ENCODE peak calls at places on chromosomes 13 and 19, in five cellular contexts. X, I, N, H and A are unnamed samples.

GRCh38 chr13:96214804-96215445 is 125.0 kb downstream of the HS6ST3 start:
- DNase-seq in X (no peak), I (no peak), N (no peak), H (no peak), A (no peak)

GRCh38 chr13:106610511-106610910 is 42.6 kb upstream of the ARGLU1 start:
- DNase-seq in X (no peak), I (no peak), N (no peak), H (no peak), A (peak; percentile 38)

GRCh38 chr19:51127032-51127431 is 2.3 kb downstream of the SIGLEC9 start:
- DNase-seq in X (no peak), I (no peak), N (no peak), H (no peak), A (no peak)

GRCh38 chr13:109665781-109666249 is 120.6 kb downstream of the IRS2 start:
- DNase-seq in X (no peak), I (no peak), N (no peak), H (no peak), A (no peak)

GRCh38 chr13:42569576-42570344 is 4.2 kb upstream of the TNFSF11 start:
- DNase-seq in X (no peak), I (no peak), N (no peak), H (no peak), A (no peak)

GRCh38 chr13:108176685-108177274 is 38.6 kb downstream of the LIG4 start:
- DNase-seq in X (no peak), I (no peak), N (no peak), H (no peak), A (no peak)

GRCh38 chr19:48560095-48560530 is 8.1 kb downstream of the SULT2B1 start:
- DNase-seq in X (no peak), I (no peak), N (no peak), H (no peak), A (no peak)

GRCh38 chr13:103965506-103966243 is 899.5 kb upstream of the SLC10A2 start:
- DNase-seq in X (no peak), I (no peak), N (no peak), H (no peak), A (no peak)

GRCh38 chr19:38264486-38265212 is at the start of gene SPINT2:
- DNase-seq in X (no peak), I (peak; percentile 55), N (no peak), H (peak; percentile 80), A (peak; percentile 73)

GRCh38 chr19:11423164-11423803 is 4.2 kb upstream of the RGL3 start:
- DNase-seq in X (no peak), I (no peak), N (no peak), H (no peak), A (no peak)
- H3K4me1 ChIP-seq in X (peaks cover 18% of the 10 kb centered on the region), I (no peaks in the 10 kb centered on the region), N (peaks cover 44% of the 10 kb centered on the region), H (no peaks in the 10 kb centered on the region), A (peaks cover 22% of the 10 kb centered on the region)

GRCh38 chr19:1166872-1167573 is 7.0 kb downstream of the SBNO2 start:
- DNase-seq in X (peak; percentile 39), I (peak; percentile 53), N (no peak), H (peak; percentile 73), A (no peak)
- H3K27ac ChIP-seq in X (no peak overlapping the region), I (no peak overlapping the region), N (no peak overlapping the region), H (no peak overlapping the region), A (no peak overlapping the region)

GRCh38 chr19:16659464-16659831 is 496 bp downstream of the SMIM7 start:
- DNase-seq in X (no peak), I (no peak), N (no peak), H (no peak), A (no peak)

GRCh38 chr19:16661480-16662034 is 618 bp downstream of the TMEM38A start:
- DNase-seq in X (peak; percentile 38), I (peak; percentile 88), N (peak; percentile 23), H (peak; percentile 82), A (no peak)

GRCh38 chr19:16657384-16657783 is 2.6 kb downstream of the SMIM7 start:
- DNase-seq in X (no peak), I (no peak), N (no peak), H (no peak), A (no peak)

GRCh38 chr19:16660763-16661479 is at the start of gene TMEM38A:
- DNase-seq in X (peak; percentile 69), I (peak; percentile 86), N (no peak), H (peak; percentile 80), A (no peak)

DNA sequence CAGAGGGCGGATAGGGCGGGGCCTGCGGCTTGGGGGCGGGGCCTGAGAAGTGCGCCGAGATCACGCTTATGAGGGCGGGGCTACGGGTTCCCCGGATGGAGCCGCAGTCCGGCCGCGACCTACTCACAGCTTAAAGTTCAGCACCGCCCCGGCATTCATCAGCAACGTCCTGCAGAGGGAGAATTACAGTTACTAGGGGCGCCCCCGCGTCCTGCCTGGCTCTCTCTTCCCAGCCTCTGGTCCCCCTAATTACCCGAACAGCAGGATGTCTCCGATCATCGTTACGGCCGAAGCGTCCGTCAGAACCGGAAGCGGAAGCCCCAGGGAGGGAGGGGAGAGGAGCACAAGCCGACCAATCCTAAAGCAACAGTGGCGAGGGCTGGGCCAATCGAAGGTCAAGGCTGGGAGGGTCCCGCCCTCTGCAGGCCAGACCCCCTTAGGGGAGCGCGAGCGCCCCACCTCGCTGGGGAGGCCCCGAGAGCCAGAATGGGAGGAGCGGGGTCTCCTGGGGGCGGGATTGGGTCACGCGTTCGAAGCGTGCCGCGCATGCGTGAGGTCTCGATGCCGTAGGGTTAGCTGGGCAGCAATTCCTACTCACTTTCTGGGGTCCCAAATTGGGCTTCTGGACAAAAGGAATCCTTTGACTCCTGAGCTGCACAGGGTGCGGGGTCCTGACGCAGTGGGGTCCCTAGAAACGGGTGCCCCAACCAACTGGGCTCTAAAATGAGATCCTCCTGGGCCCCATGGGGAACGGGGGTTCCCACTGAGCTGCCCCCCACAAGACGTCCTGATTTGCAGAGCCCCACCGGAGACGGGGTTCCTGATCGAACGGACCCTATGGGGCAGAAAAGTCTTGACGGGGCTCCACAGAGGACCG is at the start of gene SMIM7:
- DNase-seq in X (peak; percentile 98), I (peak; percentile 100), N (peak; percentile 90), H (peak; percentile 99), A (peak; percentile 89)
- H3K4me1 ChIP-seq in X (peaks cover 18% of the 10 kb centered on the region), I (peaks cover 42% of the 10 kb centered on the region), N (peaks cover 39% of the 10 kb centered on the region), H (no peaks in the 10 kb centered on the region), A (peaks cover 10% of the 10 kb centered on the region)

DNA sequence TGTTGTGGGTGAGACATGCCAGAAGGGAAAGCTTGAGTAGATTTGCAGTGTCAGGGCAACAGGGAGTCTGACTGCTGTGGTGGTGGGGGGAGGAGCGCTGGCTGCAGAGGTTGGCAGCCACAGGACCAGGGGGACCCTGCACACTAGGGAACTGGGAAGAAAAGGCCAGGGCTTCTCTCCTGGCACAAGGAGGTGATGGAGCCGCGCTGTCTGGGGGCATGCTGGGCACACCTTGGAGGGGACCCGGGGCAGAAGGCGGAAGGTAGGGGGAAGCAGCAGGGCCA is 13.9 kb upstream of the EPHX3 start:
- DNase-seq in X (no peak), I (no peak), N (no peak), H (no peak), A (no peak)
- H3K27ac ChIP-seq in X (peak overlapping the region; percentile 31), I (peak overlapping the region; percentile 41), N (peak overlapping the region; percentile 100), H (peak overlapping the region; percentile 59), A (no peak overlapping the region)

GRCh38 chr13:32318072-32318471 is 2.8 kb downstream of the BRCA2 start:
- DNase-seq in X (no peak), I (no peak), N (no peak), H (no peak), A (no peak)

GRCh38 chr13:32316030-32316344 is 679 bp downstream of the BRCA2 start:
- DNase-seq in X (no peak), I (peak; percentile 49), N (no peak), H (no peak), A (no peak)

GRCh38 chr13:32323912-32324311 is 8.6 kb downstream of the BRCA2 start:
- DNase-seq in X (no peak), I (no peak), N (no peak), H (no peak), A (no peak)

GRCh38 chr13:32316476-32316875 is 1.2 kb downstream of the BRCA2 start:
- DNase-seq in X (no peak), I (no peak), N (no peak), H (no peak), A (no peak)

GRCh38 chr13:32320528-32320927 is 5.2 kb downstream of the BRCA2 start:
- DNase-seq in X (no peak), I (no peak), N (no peak), H (no peak), A (no peak)
- H3K4me1 ChIP-seq in X (no peaks in the 10 kb centered on the region), I (no peaks in the 10 kb centered on the region), N (peaks cover 22% of the 10 kb centered on the region), H (peaks cover 2% of the 10 kb centered on the region), A (peaks cover 18% of the 10 kb centered on the region)

DNA sequence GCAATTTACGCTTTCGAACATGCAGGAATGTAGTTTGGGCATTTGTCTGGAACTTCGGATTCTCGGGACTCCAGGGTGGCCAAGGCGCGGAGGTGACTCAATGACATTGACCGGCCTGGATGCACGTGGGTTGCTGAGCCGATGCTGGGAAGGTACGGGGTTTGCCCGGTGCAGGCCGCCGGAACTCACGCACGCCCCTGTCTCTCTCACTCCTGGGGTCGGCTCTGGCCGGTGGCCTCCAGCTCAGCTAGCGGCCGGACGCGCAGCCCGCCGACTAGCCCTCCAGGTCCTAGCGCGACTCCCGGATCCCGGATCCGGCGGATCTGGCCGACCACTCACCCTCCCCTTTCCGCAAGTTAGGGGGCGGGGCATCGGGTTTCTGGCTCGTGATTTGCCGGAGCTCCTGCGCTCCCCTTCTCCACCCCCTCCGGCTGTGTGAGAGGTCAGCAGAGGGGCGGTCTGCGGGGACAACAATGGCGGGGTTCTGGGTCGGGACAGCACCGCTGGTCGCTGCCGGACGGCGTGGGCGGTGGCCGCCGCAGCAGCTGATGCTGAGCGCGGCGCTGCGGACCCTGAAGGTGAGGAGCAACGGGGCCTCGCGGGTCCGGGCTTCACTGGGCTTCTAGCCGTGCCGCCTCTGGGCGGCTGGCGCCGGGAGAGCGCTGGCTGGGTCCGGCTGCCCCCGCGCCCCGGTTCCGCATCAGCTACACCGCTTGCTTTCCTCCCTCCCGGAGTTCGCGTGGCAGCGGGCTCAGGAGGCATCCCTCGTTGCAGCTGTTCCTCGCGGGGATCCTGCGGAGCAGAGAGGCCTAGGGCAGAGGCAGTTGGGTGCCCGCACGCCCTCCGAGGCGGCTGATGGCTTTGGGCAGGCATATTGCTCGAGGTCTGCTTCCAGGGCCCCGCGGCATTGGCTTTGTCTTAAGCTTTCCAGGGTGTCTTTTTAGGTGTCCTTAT is at the start of gene PCCA:
- DNase-seq in X (peak; percentile 97), I (peak; percentile 97), N (peak; percentile 90), H (peak; percentile 98), A (no peak)
- H3K27ac ChIP-seq in X (peak within 1 kb of the TSS; percentile 85), I (peak within 1 kb of the TSS; percentile 83), N (peak within 1 kb of the TSS; percentile 63), H (peak within 1 kb of the TSS; percentile 14), A (peak within 1 kb of the TSS; percentile 51)

GRCh38 chr19:31339405-31339804 is 9.8 kb downstream of the TSHZ3 start:
- DNase-seq in X (no peak), I (no peak), N (no peak), H (no peak), A (no peak)

GRCh38 chr19:31337007-31337914 is 12.0 kb downstream of the TSHZ3 start:
- DNase-seq in X (no peak), I (no peak), N (no peak), H (no peak), A (no peak)

GRCh38 chr19:31335716-31336115 is 13.5 kb downstream of the TSHZ3 start:
- DNase-seq in X (no peak), I (no peak), N (no peak), H (no peak), A (no peak)

GRCh38 chr19:31340059-31341025 is 8.9 kb downstream of the TSHZ3 start:
- DNase-seq in X (no peak), I (no peak), N (no peak), H (no peak), A (no peak)

GRCh38 chr19:31338069-31338767 is 11.0 kb downstream of the TSHZ3 start:
- DNase-seq in X (peak; percentile 47), I (peak; percentile 72), N (no peak), H (no peak), A (no peak)
- H3K4me1 ChIP-seq in X (no peaks in the 10 kb centered on the region), I (no peaks in the 10 kb centered on the region), N (peaks cover 27% of the 10 kb centered on the region), H (no peaks in the 10 kb centered on the region), A (peaks cover 41% of the 10 kb centered on the region)